ENCODE peak calls at places on chromosomes 3 and 15, in seven cellular contexts. X, A, F, B, J, M and C are unnamed samples.
A peak's percentile ranks its signal among the peaks of the same experiment; 100 is the strongest.

GRCh38 chr3:149662240-149662887 is 4.5 kb upstream of the WWTR1 start:
- DNase-seq in X (no peak), B (no peak), A (peak; percentile 39), F (no peak), M (peak; percentile 37), J (no peak), C (no peak)

GRCh38 chr3:141085331-141086047 is 34.3 kb downstream of the SPSB4 start:
- DNase-seq in A (no peak), B (no peak), F (no peak), M (no peak), X (no peak), J (no peak), C (no peak)

GRCh38 chr3:171834461-171834801 is 8.7 kb upstream of the TMEM212 start:
- DNase-seq in B (no peak), F (no peak), X (no peak), A (no peak), J (no peak), M (no peak), C (no peak)

GRCh38 chr3:541328-541727 is 344.8 kb downstream of the CHL1 start:
- DNase-seq in X (no peak), J (no peak), A (no peak), M (no peak), F (no peak), B (peak; percentile 20), C (no peak)

GRCh38 chr3:70064194-70064787 is 64.8 kb downstream of the SAMMSON start:
- DNase-seq in B (no peak), M (peak; percentile 20), J (peak; percentile 7), X (no peak), F (no peak), A (peak; percentile 40), C (peak; percentile 11)

GRCh38 chr15:63843901-63844317 is 10.2 kb upstream of the HERC1 start:
- DNase-seq in X (no peak), J (no peak), F (no peak), M (peak; percentile 25), A (peak; percentile 25), B (no peak), C (peak; percentile 65)

GRCh38 chr3:153232737-153233330 is 70.8 kb downstream of the RAP2B start:
- DNase-seq in B (no peak), X (no peak), F (no peak), M (peak; percentile 49), J (peak; percentile 49), A (peak; percentile 76), C (peak; percentile 79)

GRCh38 chr3:186880392-186880791 is 37.9 kb downstream of the ADIPOQ start:
- DNase-seq in B (no peak), A (no peak), F (no peak), X (no peak), J (no peak), M (no peak), C (no peak)

GRCh38 chr3:2838533-2839157 is 271.5 kb downstream of the IL5RA start:
- DNase-seq in F (no peak), J (no peak), B (no peak), X (no peak), M (no peak), A (no peak), C (no peak)

GRCh38 chr3:176693416-176693815 is 503.9 kb downstream of the TBL1XR1 start:
- DNase-seq in B (no peak), M (no peak), F (no peak), X (no peak), J (no peak), A (no peak), C (no peak)

GRCh38 chr15:92745845-92746271 is 90.3 kb upstream of the FAM174B start:
- DNase-seq in M (no peak), B (no peak), F (no peak), X (no peak), A (no peak), J (no peak), C (no peak)

GRCh38 chr3:170355738-170356595 is 1.5 kb upstream of the SKIL start:
- DNase-seq in F (no peak), A (peak; percentile 52), X (no peak), B (peak; percentile 23), M (no peak), J (no peak), C (peak; percentile 38)

GRCh38 chr3:110754207-110754916 is 317.3 kb upstream of the NECTIN3 start:
- DNase-seq in J (no peak), A (no peak), B (no peak), X (no peak), F (no peak), M (no peak), C (no peak)

GRCh38 chr15:42728562-42728961 is 8.4 kb downstream of the CDAN1 start:
- DNase-seq in J (no peak), X (no peak), M (no peak), F (no peak), B (no peak), A (no peak), C (no peak)

GRCh38 chr3:80338366-80338765 is 570.6 kb upstream of the ROBO1 start:
- DNase-seq in A (no peak), F (no peak), M (no peak), J (no peak), B (no peak), X (no peak), C (no peak)

GRCh38 chr3:153599685-153600084 is 437.7 kb downstream of the RAP2B start:
- DNase-seq in F (no peak), J (peak; percentile 65), M (peak; percentile 89), A (peak; percentile 89), X (no peak), B (no peak), C (peak; percentile 81)

GRCh38 chr3:148093758-148094157 is 603.9 kb upstream of the AGTR1 start:
- DNase-seq in M (no peak), J (no peak), X (no peak), A (no peak), B (no peak), F (no peak), C (no peak)

GRCh38 chr3:184311633-184312032 is 2.8 kb upstream of the EIF4G1 start:
- DNase-seq in A (no peak), B (no peak), J (no peak), M (no peak), F (no peak), X (no peak), C (no peak)

GRCh38 chr3:39812537-39812936 is 3.1 kb downstream of the MYRIP start:
- DNase-seq in X (no peak), J (no peak), F (no peak), A (no peak), B (no peak), M (no peak), C (no peak)

DNA sequence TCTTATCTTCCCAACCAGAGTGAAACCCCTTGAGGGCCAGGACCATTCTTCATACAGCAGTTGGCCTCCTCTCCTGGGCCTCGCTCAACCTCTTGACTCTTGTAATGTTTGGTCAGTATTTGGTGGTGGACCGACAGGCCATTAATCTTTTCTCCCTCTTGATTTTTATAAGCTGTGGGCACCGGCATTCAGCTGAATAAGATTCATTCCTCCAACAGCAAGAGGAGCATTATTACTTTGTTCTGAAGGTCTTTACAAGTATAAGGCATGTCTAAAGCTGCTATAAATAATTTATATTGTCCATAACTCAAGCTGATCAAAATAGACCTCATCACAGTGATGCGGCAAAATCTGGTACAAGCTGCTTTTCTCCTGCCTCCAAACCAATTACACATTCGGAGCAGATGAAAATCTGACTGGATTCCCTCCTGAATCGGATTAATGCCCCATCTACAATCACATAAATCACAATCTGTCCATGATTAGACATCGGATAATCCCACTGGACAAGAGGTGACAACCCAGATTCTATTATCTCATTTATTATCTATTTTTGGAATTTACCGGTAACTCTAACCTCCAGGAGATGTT is 8.4 kb upstream of the ISL2 start:
- DNase-seq in F (no peak), J (no peak), B (no peak), M (no peak), A (no peak), X (no peak), C (no peak)
- TF ChIP-seq CTCF in F (no peak), J (no peak), B (no peak), M (no peak), A (no peak), X (no peak), C (no peak)

GRCh38 chr3:47882338-47882737 is 79.4 kb downstream of the DHX30 start:
- DNase-seq in B (no peak), F (no peak), J (no peak), A (no peak), M (no peak), X (no peak), C (no peak)
- TF ChIP-seq CTCF in B (peak; percentile 63), F (no peak), J (no peak), A (no peak), M (no peak), X (no peak), C (peak; percentile 69)

GRCh38 chr15:83446904-83447708 is at the start of gene SH3GL3:
- DNase-seq in F (peak; percentile 90), X (no peak), A (peak; percentile 67), J (no peak), M (peak; percentile 66), B (peak; percentile 68), C (peak; percentile 67)
- TF ChIP-seq CTCF in F (no peak), X (no peak), A (peak; percentile 61), J (peak; percentile 27), M (peak; percentile 50), B (peak; percentile 14), C (peak; percentile 63)

GRCh38 chr3:156751461-156752025 is 74.6 kb upstream of the LEKR1 start:
- DNase-seq in M (peak; percentile 96), F (peak; percentile 85), B (no peak), X (no peak), J (peak; percentile 51), A (peak; percentile 99), C (peak; percentile 95)
- TF ChIP-seq CTCF in M (peak; percentile 25), F (no peak), B (no peak), X (no peak), J (peak; percentile 13), A (peak; percentile 46), C (peak; percentile 21)

GRCh38 chr3:143793971-143794370 is 54.3 kb downstream of the SLC9A9 start:
- DNase-seq in B (no peak), J (no peak), X (no peak), F (no peak), M (peak; percentile 39), A (peak; percentile 29), C (no peak)

GRCh38 chr3:143794793-143795462 is 53.3 kb downstream of the SLC9A9 start:
- DNase-seq in A (no peak), M (no peak), B (no peak), F (no peak), J (no peak), X (no peak), C (no peak)

DNA sequence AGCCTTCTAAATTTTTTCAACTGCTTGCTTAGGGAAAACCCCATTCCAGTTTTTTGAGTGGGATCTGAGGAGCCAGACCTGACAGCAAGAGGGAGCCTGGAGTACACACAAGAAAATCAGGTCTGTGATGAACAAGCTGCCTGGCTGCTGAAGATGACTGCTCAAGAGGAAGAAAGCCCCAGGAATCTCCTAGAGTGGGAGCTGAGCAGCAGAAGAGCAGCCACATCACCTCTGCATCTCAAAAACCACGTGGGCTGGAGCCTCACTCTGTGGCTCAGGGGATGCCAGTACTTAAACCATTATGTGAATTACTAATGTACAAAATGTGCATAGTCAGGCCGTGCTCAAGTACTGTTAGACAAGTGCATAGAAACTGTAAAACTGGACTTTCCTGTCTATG is 52.4 kb downstream of the SLC9A9 start:
- DNase-seq in X (no peak), M (no peak), A (no peak), F (no peak), B (no peak), J (no peak), C (no peak)
- TF ChIP-seq CTCF in X (no peak), M (no peak), A (peak; percentile 29), F (no peak), B (no peak), J (peak; percentile 31), C (no peak)